ENCODE peak calls at places on chromosomes 6 and 20, in nine cellular contexts. H, N, S, J, G, K, L, Q and O are unnamed samples.

GRCh38 chr20:17589161-17589834 is 19.4 kb downstream of the DSTN start:
- DNase-seq in L (no peak), Q (no peak), H (no peak), G (no peak), J (no peak), K (no peak), S (no peak), N (no peak), O (no peak)

GRCh38 chr6:43951756-43952675 is 175.2 kb downstream of the MRPL14 start:
- DNase-seq in H (peak), L (no peak), J (no peak), G (no peak), S (no peak), N (no peak), K (no peak), Q (no peak), O (no peak)

GRCh38 chr6:55960344-55960743 is 85.0 kb upstream of the BMP5 start:
- DNase-seq in Q (no peak), S (no peak), G (no peak), J (no peak), L (no peak), K (no peak), N (no peak), H (no peak), O (no peak)

GRCh38 chr20:7379621-7380220 is 560.5 kb downstream of the HAO1 start:
- DNase-seq in Q (no peak), H (no peak), N (no peak), J (no peak), L (no peak), G (no peak), K (no peak), S (no peak), O (no peak)

GRCh38 chr20:4722571-4722970 is 862 bp downstream of the PRND start:
- DNase-seq in S (no peak), J (no peak), K (no peak), G (no peak), H (no peak), L (no peak), Q (no peak), N (no peak), O (no peak)

GRCh38 chr6:7911345-7911725 is 747 bp upstream of the TXNDC5 start:
- DNase-seq in K (no peak), S (no peak), G (no peak), N (no peak), H (no peak), J (no peak), L (no peak), Q (no peak), O (no peak)

GRCh38 chr6:145380186-145380585 is 355.1 kb downstream of the EPM2A start:
- DNase-seq in H (no peak), N (no peak), L (no peak), S (no peak), G (no peak), Q (no peak), K (no peak), J (no peak), O (no peak)

GRCh38 chr6:57267586-57268293 is 45.6 kb upstream of the RAB23 start:
- DNase-seq in J (no peak), Q (no peak), K (peak), H (peak), S (peak), N (no peak), L (no peak), G (peak), O (peak)

GRCh38 chr20:41078329-41078728 is 49.7 kb downstream of the TOP1 start:
- DNase-seq in L (no peak), N (peak), H (no peak), S (no peak), K (peak), J (no peak), G (no peak), Q (no peak), O (peak)

GRCh38 chr20:8152183-8152582 is 20.1 kb downstream of the PLCB1 start:
- DNase-seq in N (no peak), J (no peak), G (no peak), H (no peak), Q (no peak), K (peak), L (no peak), S (no peak), O (no peak)

GRCh38 chr20:13061381-13061780 is 52.6 kb downstream of the SPTLC3 start:
- DNase-seq in Q (no peak), H (no peak), N (no peak), J (no peak), L (no peak), S (no peak), K (no peak), G (no peak), O (no peak)

GRCh38 chr20:63132715-63133471 is 83.0 kb downstream of the YTHDF1 start:
- DNase-seq in J (no peak), L (no peak), N (no peak), H (no peak), Q (peak), G (no peak), S (no peak), K (no peak), O (no peak)

GRCh38 chr20:63494084-63494419 is 4.8 kb downstream of the EEF1A2 start:
- DNase-seq in J (no peak), S (no peak), N (no peak), G (no peak), L (no peak), K (no peak), H (no peak), Q (no peak), O (no peak)

GRCh38 chr6:134750669-134751068 is 199.2 kb downstream of the ALDH8A1 start:
- DNase-seq in H (no peak), G (no peak), L (no peak), J (no peak), N (no peak), Q (no peak), K (no peak), S (no peak), O (no peak)
- H3K4me3 ChIP-seq in H (no peak), G (no peak), L (no peak), J (no peak), N (no peak), Q (no peak), K (no peak), S (no peak), O (no peak)

GRCh38 chr6:89952361-89952680 is 58.1 kb downstream of the GJA10 start:
- DNase-seq in N (no peak), J (no peak), S (no peak), K (no peak), H (no peak), Q (no peak), L (no peak), G (no peak), O (peak)
- H3K4me3 ChIP-seq in N (no peak), J (no peak), S (no peak), K (no peak), H (no peak), Q (no peak), L (no peak), G (no peak), O (peak)

GRCh38 chr6:108119212-108120141 is 44.9 kb upstream of the OSTM1 start:
- DNase-seq in J (no peak), S (no peak), H (no peak), Q (no peak), G (no peak), L (no peak), N (no peak), K (no peak), O (no peak)
- H3K4me3 ChIP-seq in J (peak), S (peak), H (peak), Q (peak), G (peak), L (no peak), N (peak), K (peak), O (no peak)

GRCh38 chr6:27359231-27359630 is 29.3 kb upstream of the ZNF391 start:
- DNase-seq in H (no peak), N (no peak), J (no peak), K (no peak), L (no peak), Q (no peak), S (no peak), G (no peak), O (no peak)

GRCh38 chr6:27352850-27353249 is 35.7 kb upstream of the ZNF391 start:
- DNase-seq in N (no peak), Q (no peak), K (no peak), G (no peak), H (no peak), L (no peak), S (no peak), J (no peak), O (no peak)

GRCh38 chr6:27358786-27359185 is 29.8 kb upstream of the ZNF391 start:
- DNase-seq in G (no peak), J (no peak), N (no peak), S (no peak), H (no peak), L (no peak), K (no peak), Q (no peak), O (no peak)
- H3K4me3 ChIP-seq in G (no peak), J (no peak), N (no peak), S (no peak), H (no peak), L (no peak), K (no peak), Q (no peak), O (no peak)

GRCh38 chr6:26065952-26066380 is 21.3 kb upstream of the HFE start:
- DNase-seq in L (peak), H (peak), Q (no peak), G (peak), J (no peak), K (peak), S (peak), N (peak), O (peak)
- H3K4me3 ChIP-seq in L (no peak), H (no peak), Q (peak), G (no peak), J (no peak), K (no peak), S (no peak), N (no peak), O (no peak)

GRCh38 chr20:36460648-36461599 is 80.4 kb upstream of the MYL9 start:
- DNase-seq in J (peak), K (peak), N (peak), H (peak), L (peak), Q (peak), S (peak), G (peak), O (peak)
- H3K4me3 ChIP-seq in J (peak), K (peak), N (peak), H (peak), L (peak), Q (peak), S (peak), G (peak), O (peak)

GRCh38 chr6:51655517-51655916 is 431.9 kb downstream of the PKHD1 start:
- DNase-seq in Q (no peak), G (no peak), S (no peak), L (no peak), K (no peak), H (no peak), J (no peak), N (no peak), O (no peak)
- H3K4me3 ChIP-seq in Q (no peak), G (no peak), S (no peak), L (no peak), K (no peak), H (no peak), J (no peak), N (no peak), O (no peak)

GRCh38 chr6:136549359-136550044 is 720 bp downstream of the MAP7 start:
- DNase-seq in J (no peak), H (peak), K (no peak), N (peak), Q (no peak), G (no peak), L (no peak), S (no peak), O (no peak)
- H3K4me3 ChIP-seq in J (peak), H (peak), K (peak), N (peak), Q (peak), G (peak), L (no peak), S (peak), O (no peak)

GRCh38 chr20:60056345-60057122 is 98.3 kb downstream of the CDH26 start:
- DNase-seq in S (no peak), H (no peak), K (no peak), Q (no peak), L (no peak), J (no peak), N (no peak), G (no peak), O (peak)
- H3K4me3 ChIP-seq in S (no peak), H (no peak), K (no peak), Q (no peak), L (peak), J (no peak), N (no peak), G (peak), O (peak)